ENCODE peak calls at places on chromosomes 3 and 15, in seven cellular contexts. One of them, this sample, is unnamed.

GRCh38 chr3:107432646-107433045 is 55.4 kb downstream of the CCDC54 start:
- DNase-seq in testis: no peak
- DNase-seq in A549: no peak
- DNase-seq in HCT116: no peak
- DNase-seq in thyroid gland: no peak
- DNase-seq in heart left ventricle: no peak
- DNase-seq in breast epithelium: no peak
- DNase-seq in this sample: no peak

GRCh38 chr15:36024066-36024465 is 478.1 kb upstream of the DPH6 start:
- DNase-seq in testis: no peak
- DNase-seq in A549: no peak
- DNase-seq in HCT116: no peak
- DNase-seq in thyroid gland: no peak
- DNase-seq in heart left ventricle: no peak
- DNase-seq in breast epithelium: no peak
- DNase-seq in this sample: peak; percentile 27

GRCh38 chr15:89693696-89694095 is 3.1 kb downstream of the WDR93 start:
- DNase-seq in testis: no peak
- DNase-seq in A549: no peak
- DNase-seq in HCT116: no peak
- DNase-seq in thyroid gland: no peak
- DNase-seq in heart left ventricle: no peak
- DNase-seq in breast epithelium: no peak
- DNase-seq in this sample: no peak

GRCh38 chr3:43606274-43606673 is 15.5 kb downstream of the ANO10 start:
- DNase-seq in testis: no peak
- DNase-seq in A549: no peak
- DNase-seq in HCT116: no peak
- DNase-seq in thyroid gland: no peak
- DNase-seq in heart left ventricle: no peak
- DNase-seq in breast epithelium: no peak
- DNase-seq in this sample: no peak

GRCh38 chr3:7695067-7695466 is 806.6 kb upstream of the LMCD1 start:
- DNase-seq in testis: no peak
- DNase-seq in A549: no peak
- DNase-seq in HCT116: no peak
- DNase-seq in thyroid gland: no peak
- DNase-seq in heart left ventricle: no peak
- DNase-seq in breast epithelium: no peak
- DNase-seq in this sample: no peak

GRCh38 chr3:38138347-38139190 is at the start of gene MYD88:
- DNase-seq in testis: peak; percentile 84
- DNase-seq in A549: peak; percentile 55
- DNase-seq in HCT116: no peak
- DNase-seq in thyroid gland: peak; percentile 75
- DNase-seq in heart left ventricle: peak; percentile 89
- DNase-seq in breast epithelium: peak; percentile 74
- DNase-seq in this sample: peak; percentile 51

GRCh38 chr3:129593595-129594339 is 12.7 kb downstream of the PLXND1 start:
- DNase-seq in testis: no peak
- DNase-seq in A549: no peak
- DNase-seq in HCT116: no peak
- DNase-seq in thyroid gland: no peak
- DNase-seq in heart left ventricle: no peak
- DNase-seq in breast epithelium: no peak
- DNase-seq in this sample: no peak

GRCh38 chr15:60423540-60423939 is 25.8 kb upstream of the ANXA2 start:
- DNase-seq in testis: peak; percentile 42
- DNase-seq in A549: peak; percentile 29
- DNase-seq in HCT116: peak; percentile 52
- DNase-seq in thyroid gland: peak; percentile 38
- DNase-seq in heart left ventricle: no peak
- DNase-seq in breast epithelium: no peak
- DNase-seq in this sample: peak; percentile 92

GRCh38 chr15:26771168-26771916 is 1.5 kb downstream of the GABRB3 start:
- DNase-seq in testis: peak; percentile 73
- DNase-seq in A549: no peak
- DNase-seq in HCT116: no peak
- DNase-seq in thyroid gland: peak; percentile 69
- DNase-seq in heart left ventricle: no peak
- DNase-seq in breast epithelium: no peak
- DNase-seq in this sample: no peak

GRCh38 chr3:177731644-177732268 is 534.5 kb upstream of the TBL1XR1 start:
- DNase-seq in testis: no peak
- DNase-seq in A549: no peak
- DNase-seq in HCT116: no peak
- DNase-seq in thyroid gland: no peak
- DNase-seq in heart left ventricle: no peak
- DNase-seq in breast epithelium: no peak
- DNase-seq in this sample: peak; percentile 88

GRCh38 chr3:162376761-162377160 is 880.2 kb downstream of the OTOL1 start:
- DNase-seq in testis: no peak
- DNase-seq in A549: no peak
- DNase-seq in HCT116: no peak
- DNase-seq in thyroid gland: no peak
- DNase-seq in heart left ventricle: no peak
- DNase-seq in breast epithelium: no peak
- DNase-seq in this sample: no peak

GRCh38 chr15:88620995-88621772 is at the start of gene AEN:
- DNase-seq in testis: peak; percentile 98
- DNase-seq in A549: peak; percentile 98
- DNase-seq in HCT116: peak; percentile 88
- DNase-seq in thyroid gland: peak; percentile 96
- DNase-seq in heart left ventricle: peak; percentile 95
- DNase-seq in breast epithelium: peak; percentile 95
- DNase-seq in this sample: peak; percentile 95

GRCh38 chr15:66789029-66790025 is 87.3 kb downstream of the SMAD6 start:
- DNase-seq in testis: peak; percentile 58
- DNase-seq in A549: no peak
- DNase-seq in HCT116: no peak
- DNase-seq in thyroid gland: peak; percentile 50
- DNase-seq in heart left ventricle: no peak
- DNase-seq in breast epithelium: no peak
- DNase-seq in this sample: peak; percentile 81

GRCh38 chr15:98954411-98954810 is 53.2 kb downstream of the PGPEP1L start:
- DNase-seq in testis: peak; percentile 85
- DNase-seq in A549: no peak
- DNase-seq in HCT116: no peak
- DNase-seq in thyroid gland: peak; percentile 98
- DNase-seq in heart left ventricle: peak; percentile 85
- DNase-seq in breast epithelium: peak; percentile 71
- DNase-seq in this sample: peak; percentile 88

GRCh38 chr15:72070817-72071447 is 47.0 kb downstream of the MYO9A start:
- DNase-seq in testis: no peak
- DNase-seq in A549: no peak
- DNase-seq in HCT116: no peak
- DNase-seq in thyroid gland: no peak
- DNase-seq in heart left ventricle: no peak
- DNase-seq in breast epithelium: no peak
- DNase-seq in this sample: no peak

GRCh38 chr15:100204771-100205170 is 137.0 kb downstream of the ADAMTS17 start:
- DNase-seq in testis: no peak
- DNase-seq in A549: no peak
- DNase-seq in HCT116: no peak
- DNase-seq in thyroid gland: no peak
- DNase-seq in heart left ventricle: no peak
- DNase-seq in breast epithelium: no peak
- DNase-seq in this sample: no peak

DNA sequence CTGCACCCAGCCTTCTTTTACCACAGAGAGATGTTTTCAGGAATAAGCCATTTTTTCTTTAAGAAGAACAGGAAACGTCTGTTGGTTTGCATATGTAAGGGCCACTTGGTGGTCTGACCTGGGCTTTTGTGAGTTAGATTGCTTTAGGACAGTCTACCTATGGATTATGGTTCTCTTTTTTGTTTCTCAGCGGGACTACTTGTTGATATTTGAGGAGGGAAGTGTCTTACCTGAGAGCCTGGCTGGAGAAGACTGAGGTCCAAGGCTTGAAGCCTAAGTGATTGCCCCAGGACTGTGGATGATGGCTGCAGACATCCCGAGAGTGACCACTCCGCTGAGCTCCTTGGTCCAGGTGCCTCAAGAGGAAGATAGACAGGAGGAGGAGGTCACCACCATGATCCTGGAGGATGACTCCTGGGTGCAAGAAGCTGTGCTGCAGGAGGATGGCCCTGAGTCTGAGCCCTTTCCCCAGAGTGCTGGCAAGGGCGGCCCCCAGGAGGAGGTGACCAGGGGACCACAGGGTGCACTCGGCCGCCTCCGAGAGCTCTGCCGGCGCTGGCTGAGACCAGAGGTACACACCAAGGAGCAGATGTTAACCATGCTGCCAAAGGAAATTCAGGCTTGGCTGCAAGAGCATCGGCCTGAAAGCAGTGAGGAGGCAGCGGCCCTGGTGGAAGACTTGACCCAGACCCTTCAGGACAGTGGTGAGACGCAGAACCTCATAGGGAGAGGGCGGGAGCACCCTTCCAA is 3.0 kb downstream of the ZSCAN2 start:
- DNase-seq in testis: no peak
- DNase-seq in A549: no peak
- DNase-seq in HCT116: no peak
- DNase-seq in thyroid gland: no peak
- DNase-seq in heart left ventricle: no peak
- DNase-seq in breast epithelium: no peak
- DNase-seq in this sample: no peak
- TF ChIP-seq POLR2A in testis: no peak
- TF ChIP-seq POLR2A in A549: no peak
- TF ChIP-seq POLR2A in HCT116: no peak
- TF ChIP-seq POLR2A in thyroid gland: no peak
- TF ChIP-seq POLR2A in heart left ventricle: no peak
- TF ChIP-seq POLR2A in breast epithelium: no peak
- TF ChIP-seq POLR2A in this sample: no peak

GRCh38 chr15:41024880-41025279 is 71.6 kb downstream of the CHAC1 start:
- DNase-seq in testis: no peak
- DNase-seq in A549: no peak
- DNase-seq in HCT116: no peak
- DNase-seq in thyroid gland: no peak
- DNase-seq in heart left ventricle: no peak
- DNase-seq in breast epithelium: no peak
- DNase-seq in this sample: no peak
- H3K4me1 ChIP-seq in testis: no peaks in the 10 kb centered on the region
- H3K4me1 ChIP-seq in A549: no peaks in the 10 kb centered on the region
- H3K4me1 ChIP-seq in HCT116: no peaks in the 10 kb centered on the region
- H3K4me1 ChIP-seq in thyroid gland: peaks cover 6% of the 10 kb centered on the region
- H3K4me1 ChIP-seq in heart left ventricle: peaks cover 6% of the 10 kb centered on the region
- H3K4me1 ChIP-seq in breast epithelium: no peaks in the 10 kb centered on the region
- H3K4me1 ChIP-seq in this sample: peaks cover 9% of the 10 kb centered on the region

DNA sequence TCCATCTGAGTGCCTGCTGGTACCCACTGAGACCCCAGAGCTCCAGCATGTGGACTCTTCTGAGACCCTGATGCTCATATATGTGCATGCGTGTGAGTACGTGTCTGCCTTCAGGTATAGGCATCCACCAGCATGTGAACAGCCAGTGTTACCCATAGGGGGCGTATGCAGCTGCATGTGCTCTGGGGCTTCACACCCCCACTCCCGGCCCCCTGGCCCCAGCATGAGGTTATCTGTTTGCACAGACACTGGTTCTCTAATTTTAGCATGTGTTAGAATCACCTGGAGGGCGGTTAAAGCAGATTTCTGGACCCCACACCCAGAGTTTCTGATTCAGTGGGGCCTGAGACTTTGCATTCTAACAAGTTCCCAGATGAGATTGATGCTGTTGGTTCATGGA is 824 bp upstream of the CILP start:
- DNase-seq in testis: no peak
- DNase-seq in A549: peak; percentile 48
- DNase-seq in HCT116: no peak
- DNase-seq in thyroid gland: no peak
- DNase-seq in heart left ventricle: no peak
- DNase-seq in breast epithelium: no peak
- DNase-seq in this sample: no peak
- TF ChIP-seq POLR2A in testis: no peak
- TF ChIP-seq POLR2A in A549: no peak
- TF ChIP-seq POLR2A in HCT116: no peak
- TF ChIP-seq POLR2A in thyroid gland: no peak
- TF ChIP-seq POLR2A in heart left ventricle: no peak
- TF ChIP-seq POLR2A in breast epithelium: no peak
- TF ChIP-seq POLR2A in this sample: no peak

DNA sequence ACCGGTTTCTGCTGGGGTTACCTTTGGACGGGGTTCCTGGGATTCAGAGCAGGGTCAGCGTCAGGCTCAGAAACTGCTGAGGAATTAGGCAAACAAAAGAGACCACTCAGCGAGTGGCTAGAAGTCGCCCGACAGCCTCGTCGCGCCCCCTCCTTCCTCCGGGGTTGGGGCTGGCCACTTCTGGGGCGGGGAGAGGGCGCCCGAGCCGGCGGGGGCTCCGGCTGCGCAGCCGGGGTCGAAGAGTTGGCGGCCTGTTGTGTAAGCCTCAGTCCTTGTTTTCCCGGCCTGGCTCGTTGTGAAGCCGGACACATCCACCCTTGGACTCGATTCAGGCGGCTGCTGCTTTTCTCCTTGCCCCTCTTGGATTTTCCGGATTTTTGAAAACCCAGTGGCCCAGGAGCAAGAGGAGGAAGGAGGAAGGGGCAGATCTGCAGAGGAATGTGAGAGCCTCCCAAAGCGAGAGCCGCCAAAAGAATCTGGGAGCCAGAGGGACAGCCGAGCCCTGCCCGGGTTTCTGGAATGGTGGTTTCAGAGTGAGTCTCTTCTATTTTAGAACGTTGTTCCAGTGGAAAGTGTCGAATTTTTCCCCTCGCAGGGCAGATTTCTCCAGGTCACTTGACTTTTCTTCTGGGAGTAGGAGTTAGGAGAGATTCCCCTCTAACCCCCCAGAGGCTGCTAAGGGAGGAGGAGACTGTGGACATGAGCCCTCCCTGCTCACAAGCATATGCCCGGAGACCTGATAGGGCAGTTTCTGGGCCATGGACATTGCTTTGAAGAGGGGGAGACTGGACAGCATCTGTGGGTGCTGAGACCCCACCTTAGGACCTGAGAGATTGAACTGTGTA is 666 bp downstream of the SNX33 start:
- DNase-seq in testis: peak; percentile 52
- DNase-seq in A549: no peak
- DNase-seq in HCT116: no peak
- DNase-seq in thyroid gland: peak; percentile 59
- DNase-seq in heart left ventricle: peak; percentile 60
- DNase-seq in breast epithelium: no peak
- DNase-seq in this sample: no peak
- H3K4me1 ChIP-seq in testis: peaks cover 34% of the 10 kb centered on the region
- H3K4me1 ChIP-seq in A549: peaks cover 41% of the 10 kb centered on the region
- H3K4me1 ChIP-seq in HCT116: peaks cover 58% of the 10 kb centered on the region
- H3K4me1 ChIP-seq in thyroid gland: peaks cover 43% of the 10 kb centered on the region
- H3K4me1 ChIP-seq in heart left ventricle: peaks cover 8% of the 10 kb centered on the region
- H3K4me1 ChIP-seq in breast epithelium: peaks cover 47% of the 10 kb centered on the region
- H3K4me1 ChIP-seq in this sample: peaks cover 40% of the 10 kb centered on the region